ENCODE peak calls at places on chromosomes 1 and 21, in six cellular contexts. K is brain microvascular endothelial cell, O is AG10803, L is endothelial cell, I is astrocyte of the spinal cord, M is A549. P is an unnamed sample.

GRCh38 chr1:9701661-9702060 is 50.1 kb downstream of the PIK3CD start:
- DNase-seq in K (no peak), O (peak; percentile 57), L (no peak), I (no peak), M (no peak), P (no peak)

GRCh38 chr1:97063532-97063931 is 341.9 kb downstream of the PTBP2 start:
- DNase-seq in K (no peak), O (peak; percentile 13), L (no peak), I (no peak), M (peak; percentile 19), P (no peak)

GRCh38 chr1:230754831-230755230 is 7.6 kb downstream of the CAPN9 start:
- DNase-seq in K (peak; percentile 9), O (peak; percentile 59), L (no peak), I (peak; percentile 55), M (no peak), P (no peak)

GRCh38 chr1:231626951-231627614 is 493 bp downstream of the DISC1 start:
- DNase-seq in K (peak; percentile 30), O (peak; percentile 37), L (peak; percentile 64), I (peak; percentile 39), M (peak; percentile 19), P (peak; percentile 60)

GRCh38 chr1:215056584-215056983 is 26.0 kb upstream of the KCNK2 start:
- DNase-seq in K (peak; percentile 78), O (peak; percentile 66), L (no peak), I (peak; percentile 55), M (no peak), P (no peak)

GRCh38 chr1:89808429-89809117 is 12.3 kb upstream of the LRRC8D start:
- DNase-seq in K (no peak), O (peak; percentile 63), L (no peak), I (peak; percentile 33), M (peak; percentile 36), P (no peak)

GRCh38 chr1:108671142-108671541 is 10.2 kb upstream of the HENMT1 start:
- DNase-seq in K (no peak), O (no peak), L (no peak), I (no peak), M (no peak), P (no peak)

GRCh38 chr1:41924911-41925310 is 6.2 kb upstream of the HIVEP3 start:
- DNase-seq in K (no peak), O (no peak), L (no peak), I (no peak), M (no peak), P (no peak)

GRCh38 chr1:40796939-40797667 is 13.5 kb downstream of the KCNQ4 start:
- DNase-seq in K (no peak), O (peak; percentile 15), L (no peak), I (no peak), M (no peak), P (no peak)

GRCh38 chr1:58620259-58620658 is 43.2 kb upstream of the TACSTD2 start:
- DNase-seq in K (no peak), O (no peak), L (no peak), I (no peak), M (no peak), P (no peak)

GRCh38 chr1:101431956-101432510 is 195.2 kb downstream of the S1PR1 start:
- DNase-seq in K (no peak), O (no peak), L (no peak), I (no peak), M (no peak), P (no peak)

GRCh38 chr1:9069324-9070100 is at the start of gene SLC2A5:
- DNase-seq in K (no peak), O (no peak), L (no peak), I (no peak), M (no peak), P (peak; percentile 87)

GRCh38 chr1:200925821-200926220 is 31.1 kb downstream of the INAVA start:
- DNase-seq in K (peak; percentile 45), O (peak; percentile 8), L (no peak), I (peak; percentile 49), M (no peak), P (no peak)

GRCh38 chr1:152182431-152182830 is 23.4 kb upstream of the RPTN start:
- DNase-seq in K (peak; percentile 58), O (peak; percentile 33), L (peak; percentile 26), I (peak; percentile 46), M (peak; percentile 38), P (no peak)

GRCh38 chr1:97869441-97869840 is 51.4 kb downstream of the DPYD start:
- DNase-seq in K (no peak), O (no peak), L (no peak), I (no peak), M (no peak), P (no peak)

GRCh38 chr1:224852901-224853568 is 76.4 kb upstream of the DNAH14 start:
- DNase-seq in K (peak; percentile 19), O (peak; percentile 62), L (no peak), I (peak; percentile 69), M (peak; percentile 41), P (peak; percentile 32)

GRCh38 chr1:92662048-92662447 is 122.9 kb downstream of the EVI5 start:
- DNase-seq in K (no peak), O (no peak), L (no peak), I (no peak), M (no peak), P (no peak)

GRCh38 chr1:221886311-221887090 is 144.6 kb upstream of the DUSP10 start:
- DNase-seq in K (no peak), O (peak; percentile 74), L (no peak), I (no peak), M (no peak), P (no peak)

GRCh38 chr1:196399713-196400112 is 208.5 kb downstream of the KCNT2 start:
- DNase-seq in K (peak; percentile 14), O (no peak), L (no peak), I (no peak), M (no peak), P (no peak)

GRCh38 chr1:111989531-111990025 is at the start of gene KCND3:
- DNase-seq in K (no peak), O (peak; percentile 38), L (peak; percentile 22), I (no peak), M (no peak), P (peak; percentile 47)

GRCh38 chr1:31782066-31782762 is 18.1 kb upstream of the ADGRB2 start:
- DNase-seq in K (no peak), O (no peak), L (no peak), I (no peak), M (no peak), P (no peak)

GRCh38 chr1:109485001-109485400 is 1.3 kb downstream of the ATXN7L2 start:
- DNase-seq in K (no peak), O (no peak), L (no peak), I (no peak), M (no peak), P (no peak)

GRCh38 chr1:82586473-82586872 is 785.7 kb downstream of the ADGRL2 start:
- DNase-seq in K (no peak), O (peak; percentile 3), L (no peak), I (no peak), M (no peak), P (no peak)

GRCh38 chr1:213987422-213987875 is 324 bp upstream of the PROX1 start:
- DNase-seq in K (no peak), O (peak; percentile 17), L (no peak), I (peak; percentile 31), M (no peak), P (no peak)

GRCh38 chr1:156893048-156893953 is at the start of gene PEAR1:
- DNase-seq in K (no peak), O (no peak), L (peak; percentile 72), I (no peak), M (no peak), P (no peak)

GRCh38 chr1:209220048-209220524 is 363.4 kb upstream of the CAMK1G start:
- DNase-seq in K (no peak), O (no peak), L (no peak), I (no peak), M (no peak), P (no peak)

GRCh38 chr1:44134071-44134920 is 7.1 kb downstream of the KLF18 start:
- DNase-seq in K (no peak), O (no peak), L (no peak), I (no peak), M (no peak), P (no peak)

GRCh38 chr1:113980120-113980519 is 846 bp downstream of the OLFML3 start:
- DNase-seq in K (no peak), O (peak; percentile 54), L (no peak), I (peak; percentile 29), M (no peak), P (no peak)

GRCh38 chr1:206693029-206693428 is 8.3 kb downstream of the MAPKAPK2 start:
- DNase-seq in K (peak; percentile 75), O (peak; percentile 69), L (no peak), I (peak; percentile 83), M (no peak), P (no peak)

GRCh38 chr1:234611153-234611798 is 1.3 kb upstream of the IRF2BP2 start:
- DNase-seq in K (peak; percentile 80), O (peak; percentile 94), L (no peak), I (peak; percentile 94), M (peak; percentile 92), P (peak; percentile 67)

GRCh38 chr1:23217421-23218115 is at the start of gene HTR1D:
- DNase-seq in K (no peak), O (no peak), L (peak; percentile 37), I (no peak), M (no peak), P (peak; percentile 39)

GRCh38 chr1:197199923-197200467 is 53.5 kb upstream of the ASPM start:
- DNase-seq in K (no peak), O (peak; percentile 14), L (no peak), I (no peak), M (peak; percentile 18), P (no peak)

GRCh38 chr1:155093938-155094621 is 15.4 kb downstream of the EFNA3 start:
- DNase-seq in K (no peak), O (peak; percentile 41), L (no peak), I (peak; percentile 49), M (peak; percentile 66), P (no peak)

GRCh38 chr1:165443539-165444289 is 1.2 kb downstream of the RXRG start:
- DNase-seq in K (no peak), O (no peak), L (no peak), I (no peak), M (no peak), P (no peak)
- TF ChIP-seq CTCF in K (no peak), O (no peak), L (no peak), I (no peak), M (no peak), P (no peak)

GRCh38 chr1:47703981-47704596 is 266.2 kb downstream of the FOXD2 start:
- DNase-seq in K (peak; percentile 32), O (peak; percentile 83), L (no peak), I (peak; percentile 45), M (peak; percentile 28), P (no peak)
- TF ChIP-seq CTCF in K (peak; percentile 51), O (peak; percentile 30), L (no peak), I (peak; percentile 30), M (no peak), P (no peak)

GRCh38 chr21:20739421-20739820 is 258.8 kb upstream of the NCAM2 start:
- DNase-seq in K (no peak), O (no peak), L (peak; percentile 19), I (no peak), M (no peak), P (no peak)
- TF ChIP-seq CTCF in K (peak; percentile 34), O (no peak), L (peak; percentile 23), I (no peak), M (no peak), P (no peak)

DNA sequence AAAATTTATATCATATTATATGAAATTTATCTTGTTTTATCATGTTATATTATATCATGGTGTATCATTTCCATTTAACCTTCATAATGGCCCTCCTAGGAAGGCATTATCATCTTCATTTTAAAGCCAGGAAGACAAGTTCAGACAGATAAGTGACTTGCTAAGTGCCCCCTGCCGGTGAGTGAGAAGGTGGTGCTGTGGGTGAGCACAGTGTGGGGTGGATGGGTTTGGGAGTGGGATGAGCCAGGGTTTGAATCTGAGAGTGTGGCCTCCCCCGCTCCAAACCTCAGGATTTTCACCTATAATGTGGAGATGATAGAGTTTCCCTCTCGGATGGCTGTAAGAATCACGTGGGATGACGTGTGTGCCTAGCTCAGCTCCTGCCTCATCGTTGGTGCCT is 108.7 kb upstream of the IGSF21 start:
- DNase-seq in K (no peak), O (peak; percentile 8), L (no peak), I (no peak), M (peak; percentile 31), P (no peak)
- TF ChIP-seq CTCF in K (no peak), O (peak; percentile 42), L (no peak), I (no peak), M (peak; percentile 22), P (no peak)